ENCODE peak calls at places on chromosome 12, in five cellular contexts. One of them, this sample, is unnamed.

GRCh38 chr12:118310320-118310719 is 62.4 kb downstream of the TAOK3 start:
- DNase-seq in fibroblast of lung: no peak
- DNase-seq in NCI-H1092 treated with DMSO at 0.1 percent for 48 hours: no peak
- DNase-seq in CD8-positive, alpha-beta T cell: no peak
- DNase-seq in NCI-H510A treated with DMSO at 0.1 percent for 48 hours: no peak
- DNase-seq in this sample: no peak

GRCh38 chr12:8033153-8034044 is 883 bp downstream of the FOXJ2 start:
- DNase-seq in NCI-H1092 treated with DMSO at 0.1 percent for 48 hours: peak; percentile 44
- DNase-seq in NCI-H510A treated with DMSO at 0.1 percent for 48 hours: no peak
- DNase-seq in fibroblast of lung: peak; percentile 48
- DNase-seq in CD8-positive, alpha-beta T cell: peak; percentile 41
- DNase-seq in this sample: peak; percentile 66

GRCh38 chr12:98618952-98619351 is 25.5 kb downstream of the SLC25A3 start:
- DNase-seq in fibroblast of lung: no peak
- DNase-seq in CD8-positive, alpha-beta T cell: no peak
- DNase-seq in NCI-H1092 treated with DMSO at 0.1 percent for 48 hours: no peak
- DNase-seq in NCI-H510A treated with DMSO at 0.1 percent for 48 hours: no peak
- DNase-seq in this sample: peak; percentile 87

GRCh38 chr12:94973202-94973601 is 30.3 kb downstream of the NDUFA12 start:
- DNase-seq in NCI-H1092 treated with DMSO at 0.1 percent for 48 hours: no peak
- DNase-seq in CD8-positive, alpha-beta T cell: no peak
- DNase-seq in NCI-H510A treated with DMSO at 0.1 percent for 48 hours: no peak
- DNase-seq in fibroblast of lung: peak; percentile 65
- DNase-seq in this sample: peak; percentile 79

GRCh38 chr12:26971963-26972362 is 33.7 kb downstream of the FGFR1OP2 start:
- DNase-seq in fibroblast of lung: no peak
- DNase-seq in CD8-positive, alpha-beta T cell: peak; percentile 40
- DNase-seq in NCI-H1092 treated with DMSO at 0.1 percent for 48 hours: no peak
- DNase-seq in NCI-H510A treated with DMSO at 0.1 percent for 48 hours: no peak
- DNase-seq in this sample: no peak

GRCh38 chr12:18863769-18864500 is 126.0 kb downstream of the CAPZA3 start:
- DNase-seq in NCI-H1092 treated with DMSO at 0.1 percent for 48 hours: no peak
- DNase-seq in NCI-H510A treated with DMSO at 0.1 percent for 48 hours: no peak
- DNase-seq in fibroblast of lung: no peak
- DNase-seq in CD8-positive, alpha-beta T cell: no peak
- DNase-seq in this sample: no peak

GRCh38 chr12:125193798-125194562 is 128.7 kb downstream of the AACS start:
- DNase-seq in fibroblast of lung: peak; percentile 63
- DNase-seq in NCI-H1092 treated with DMSO at 0.1 percent for 48 hours: no peak
- DNase-seq in CD8-positive, alpha-beta T cell: no peak
- DNase-seq in NCI-H510A treated with DMSO at 0.1 percent for 48 hours: peak; percentile 68
- DNase-seq in this sample: peak; percentile 54

GRCh38 chr12:82565982-82566381 is 120.7 kb upstream of the TMTC2 start:
- DNase-seq in NCI-H510A treated with DMSO at 0.1 percent for 48 hours: no peak
- DNase-seq in NCI-H1092 treated with DMSO at 0.1 percent for 48 hours: no peak
- DNase-seq in fibroblast of lung: no peak
- DNase-seq in CD8-positive, alpha-beta T cell: no peak
- DNase-seq in this sample: no peak

GRCh38 chr12:42084522-42084921 is 60.2 kb downstream of the GXYLT1 start:
- DNase-seq in fibroblast of lung: no peak
- DNase-seq in NCI-H1092 treated with DMSO at 0.1 percent for 48 hours: no peak
- DNase-seq in CD8-positive, alpha-beta T cell: no peak
- DNase-seq in NCI-H510A treated with DMSO at 0.1 percent for 48 hours: no peak
- DNase-seq in this sample: peak; percentile 8

GRCh38 chr12:52414936-52415335 is 8.8 kb upstream of the KRT82 start:
- DNase-seq in NCI-H1092 treated with DMSO at 0.1 percent for 48 hours: no peak
- DNase-seq in fibroblast of lung: no peak
- DNase-seq in CD8-positive, alpha-beta T cell: no peak
- DNase-seq in NCI-H510A treated with DMSO at 0.1 percent for 48 hours: no peak
- DNase-seq in this sample: no peak

GRCh38 chr12:110917467-110917866 is 2.9 kb downstream of the MYL2 start:
- DNase-seq in fibroblast of lung: peak; percentile 90
- DNase-seq in NCI-H1092 treated with DMSO at 0.1 percent for 48 hours: no peak
- DNase-seq in CD8-positive, alpha-beta T cell: no peak
- DNase-seq in NCI-H510A treated with DMSO at 0.1 percent for 48 hours: no peak
- DNase-seq in this sample: no peak

GRCh38 chr12:80713419-80713818 is 3.3 kb upstream of the MYF5 start:
- DNase-seq in NCI-H510A treated with DMSO at 0.1 percent for 48 hours: no peak
- DNase-seq in NCI-H1092 treated with DMSO at 0.1 percent for 48 hours: no peak
- DNase-seq in CD8-positive, alpha-beta T cell: no peak
- DNase-seq in fibroblast of lung: no peak
- DNase-seq in this sample: no peak

GRCh38 chr12:115752151-115752550 is 525.3 kb downstream of the MED13L start:
- DNase-seq in fibroblast of lung: peak; percentile 63
- DNase-seq in NCI-H1092 treated with DMSO at 0.1 percent for 48 hours: no peak
- DNase-seq in NCI-H510A treated with DMSO at 0.1 percent for 48 hours: no peak
- DNase-seq in CD8-positive, alpha-beta T cell: no peak
- DNase-seq in this sample: peak; percentile 46

GRCh38 chr12:75954076-75954475 is 77.5 kb downstream of the PHLDA1 start:
- DNase-seq in NCI-H1092 treated with DMSO at 0.1 percent for 48 hours: no peak
- DNase-seq in NCI-H510A treated with DMSO at 0.1 percent for 48 hours: no peak
- DNase-seq in CD8-positive, alpha-beta T cell: no peak
- DNase-seq in fibroblast of lung: peak; percentile 98
- DNase-seq in this sample: peak; percentile 82

GRCh38 chr12:79827484-79827883 is 107.4 kb downstream of the PPP1R12A start:
- DNase-seq in CD8-positive, alpha-beta T cell: no peak
- DNase-seq in NCI-H510A treated with DMSO at 0.1 percent for 48 hours: no peak
- DNase-seq in fibroblast of lung: no peak
- DNase-seq in NCI-H1092 treated with DMSO at 0.1 percent for 48 hours: no peak
- DNase-seq in this sample: no peak

GRCh38 chr12:70719672-70720420 is 82.6 kb upstream of the PTPRB start:
- DNase-seq in fibroblast of lung: peak; percentile 53
- DNase-seq in NCI-H510A treated with DMSO at 0.1 percent for 48 hours: peak; percentile 59
- DNase-seq in CD8-positive, alpha-beta T cell: peak; percentile 19
- DNase-seq in NCI-H1092 treated with DMSO at 0.1 percent for 48 hours: peak; percentile 86
- DNase-seq in this sample: peak; percentile 72

GRCh38 chr12:24861751-24862575 is 86.9 kb downstream of the BCAT1 start:
- DNase-seq in NCI-H1092 treated with DMSO at 0.1 percent for 48 hours: no peak
- DNase-seq in fibroblast of lung: peak; percentile 88
- DNase-seq in NCI-H510A treated with DMSO at 0.1 percent for 48 hours: no peak
- DNase-seq in CD8-positive, alpha-beta T cell: no peak
- DNase-seq in this sample: no peak

GRCh38 chr12:47534695-47535094 is 171.1 kb downstream of the RPAP3 start:
- DNase-seq in NCI-H510A treated with DMSO at 0.1 percent for 48 hours: no peak
- DNase-seq in CD8-positive, alpha-beta T cell: no peak
- DNase-seq in NCI-H1092 treated with DMSO at 0.1 percent for 48 hours: no peak
- DNase-seq in fibroblast of lung: peak; percentile 20
- DNase-seq in this sample: peak; percentile 47

GRCh38 chr12:56206373-56207166 is 15.2 kb downstream of the RNF41 start:
- DNase-seq in fibroblast of lung: peak; percentile 54
- DNase-seq in NCI-H1092 treated with DMSO at 0.1 percent for 48 hours: peak; percentile 10
- DNase-seq in CD8-positive, alpha-beta T cell: peak; percentile 35
- DNase-seq in NCI-H510A treated with DMSO at 0.1 percent for 48 hours: peak; percentile 8
- DNase-seq in this sample: peak; percentile 64

GRCh38 chr12:66269757-66270383 is 32.4 kb upstream of the HELB start:
- DNase-seq in NCI-H510A treated with DMSO at 0.1 percent for 48 hours: peak; percentile 24
- DNase-seq in fibroblast of lung: peak; percentile 54
- DNase-seq in CD8-positive, alpha-beta T cell: no peak
- DNase-seq in NCI-H1092 treated with DMSO at 0.1 percent for 48 hours: peak; percentile 32
- DNase-seq in this sample: peak; percentile 83

GRCh38 chr12:52956987-52957386 is 8.1 kb downstream of the KRT18 start:
- DNase-seq in fibroblast of lung: peak; percentile 70
- DNase-seq in NCI-H1092 treated with DMSO at 0.1 percent for 48 hours: peak; percentile 17
- DNase-seq in NCI-H510A treated with DMSO at 0.1 percent for 48 hours: peak; percentile 81
- DNase-seq in CD8-positive, alpha-beta T cell: no peak
- DNase-seq in this sample: no peak

GRCh38 chr12:23352670-23353069 is 596.8 kb downstream of the SOX5 start:
- DNase-seq in NCI-H1092 treated with DMSO at 0.1 percent for 48 hours: no peak
- DNase-seq in NCI-H510A treated with DMSO at 0.1 percent for 48 hours: no peak
- DNase-seq in CD8-positive, alpha-beta T cell: no peak
- DNase-seq in fibroblast of lung: no peak
- DNase-seq in this sample: no peak

GRCh38 chr12:34298971-34299801 is 276.9 kb downstream of the ALG10 start:
- DNase-seq in fibroblast of lung: no peak
- DNase-seq in CD8-positive, alpha-beta T cell: no peak
- DNase-seq in NCI-H1092 treated with DMSO at 0.1 percent for 48 hours: no peak
- DNase-seq in NCI-H510A treated with DMSO at 0.1 percent for 48 hours: no peak
- DNase-seq in this sample: no peak

GRCh38 chr12:11732023-11732422 is 82.5 kb downstream of the ETV6 start:
- DNase-seq in NCI-H510A treated with DMSO at 0.1 percent for 48 hours: no peak
- DNase-seq in CD8-positive, alpha-beta T cell: no peak
- DNase-seq in NCI-H1092 treated with DMSO at 0.1 percent for 48 hours: no peak
- DNase-seq in fibroblast of lung: no peak
- DNase-seq in this sample: no peak

GRCh38 chr12:128715485-128715884 is 108.3 kb downstream of the SLC15A4 start:
- DNase-seq in NCI-H1092 treated with DMSO at 0.1 percent for 48 hours: no peak
- DNase-seq in fibroblast of lung: no peak
- DNase-seq in NCI-H510A treated with DMSO at 0.1 percent for 48 hours: no peak
- DNase-seq in CD8-positive, alpha-beta T cell: no peak
- DNase-seq in this sample: no peak

GRCh38 chr12:119727600-119728436 is 59.9 kb downstream of the PRKAB1 start:
- DNase-seq in NCI-H1092 treated with DMSO at 0.1 percent for 48 hours: no peak
- DNase-seq in NCI-H510A treated with DMSO at 0.1 percent for 48 hours: no peak
- DNase-seq in fibroblast of lung: no peak
- DNase-seq in CD8-positive, alpha-beta T cell: no peak
- DNase-seq in this sample: no peak

This sample was measured in adipocyte.